ENCODE peak calls at places on chromosomes 6 and 20, in eight cellular contexts. M is right atrium auricular region, J is left lung, D is heart right ventricle, H is sigmoid colon, V is epithelial cell of proximal tubule, N is choroid plexus epithelial cell, R is psoas muscle. T is an unnamed sample.

GRCh38 chr20:23419995-23420901 is 1.0 kb downstream of the NAPB start:
- DNase-seq in J (peak; percentile 56), R (peak; percentile 49), M (no peak), D (peak; percentile 55), N (peak; percentile 78), V (peak; percentile 39), H (peak; percentile 76), T (peak; percentile 68)

GRCh38 chr20:23909390-23909789 is 29.8 kb upstream of the CST5 start:
- DNase-seq in D (no peak), J (peak; percentile 10), V (no peak), R (no peak), N (no peak), H (no peak), M (no peak), T (no peak)

GRCh38 chr20:38789503-38790209 is 15.8 kb upstream of the PPP1R16B start:
- DNase-seq in V (peak; percentile 3), J (no peak), N (peak; percentile 27), D (no peak), M (no peak), R (no peak), H (no peak), T (peak; percentile 79)

GRCh38 chr6:8382434-8382833 is 52.9 kb downstream of the SLC35B3 start:
- DNase-seq in R (no peak), J (no peak), D (no peak), H (no peak), M (no peak), V (no peak), N (no peak), T (no peak)

GRCh38 chr6:16639689-16640480 is 121.4 kb downstream of the ATXN1 start:
- DNase-seq in V (peak; percentile 71), J (no peak), N (peak; percentile 88), R (no peak), D (no peak), H (no peak), M (no peak), T (peak; percentile 85)

GRCh38 chr6:2196079-2196679 is 49.2 kb downstream of the GMDS start:
- DNase-seq in H (no peak), D (no peak), J (no peak), M (no peak), V (no peak), N (peak; percentile 78), R (no peak), T (peak; percentile 78)

GRCh38 chr6:158770948-158771347 is 48.2 kb downstream of the EZR start:
- DNase-seq in H (peak; percentile 57), R (no peak), N (no peak), M (no peak), D (peak; percentile 62), V (no peak), J (no peak), T (no peak)

GRCh38 chr6:14738933-14739332 is 506.9 kb upstream of the JARID2 start:
- DNase-seq in R (no peak), M (no peak), V (no peak), D (no peak), N (no peak), H (no peak), J (no peak), T (no peak)

GRCh38 chr20:52552181-52552872 is 360.7 kb upstream of the ZFP64 start:
- DNase-seq in D (no peak), J (no peak), M (no peak), R (no peak), H (no peak), V (peak; percentile 82), N (peak; percentile 2), T (peak; percentile 33)

GRCh38 chr6:34888441-34888820 is 589 bp upstream of the TAF11 start:
- DNase-seq in M (no peak), H (no peak), N (no peak), V (no peak), D (no peak), J (no peak), R (no peak), T (no peak)

GRCh38 chr6:16438677-16439615 is 200.6 kb downstream of the GMPR start:
- DNase-seq in D (no peak), N (peak; percentile 43), M (no peak), H (no peak), V (no peak), J (no peak), R (no peak), T (peak; percentile 59)

GRCh38 chr20:61723538-61724257 is 342.0 kb downstream of the TAF4 start:
- DNase-seq in J (no peak), M (no peak), D (no peak), R (no peak), V (no peak), N (no peak), H (no peak), T (no peak)

GRCh38 chr6:134267917-134268361 is 50.0 kb downstream of the SGK1 start:
- DNase-seq in D (peak; percentile 17), J (no peak), R (no peak), M (no peak), H (no peak), V (no peak), N (no peak), T (peak; percentile 78)

GRCh38 chr6:149846321-149846720 is 17.8 kb downstream of the LRP11 start:
- DNase-seq in V (no peak), D (no peak), N (peak; percentile 91), H (peak; percentile 73), M (peak; percentile 56), R (peak; percentile 58), J (peak; percentile 67), T (peak; percentile 81)

GRCh38 chr20:1817577-1818211 is 77.5 kb upstream of the SIRPA start:
- DNase-seq in V (no peak), J (peak; percentile 24), M (peak; percentile 51), H (no peak), R (no peak), D (no peak), N (no peak), T (no peak)

GRCh38 chr6:84227044-84227433 is 404 bp downstream of the CEP162 start:
- DNase-seq in V (no peak), H (peak; percentile 52), D (no peak), J (no peak), N (no peak), M (no peak), R (no peak), T (no peak)

GRCh38 chr20:2578430-2579192 is 42.2 kb downstream of the TMC2 start:
- DNase-seq in V (no peak), H (no peak), J (no peak), D (no peak), N (peak; percentile 30), M (no peak), R (no peak), T (no peak)

GRCh38 chr20:24735263-24735662 is 213.8 kb upstream of the CST7 start:
- DNase-seq in D (no peak), H (no peak), V (no peak), J (no peak), N (no peak), R (no peak), M (no peak), T (no peak)

DNA sequence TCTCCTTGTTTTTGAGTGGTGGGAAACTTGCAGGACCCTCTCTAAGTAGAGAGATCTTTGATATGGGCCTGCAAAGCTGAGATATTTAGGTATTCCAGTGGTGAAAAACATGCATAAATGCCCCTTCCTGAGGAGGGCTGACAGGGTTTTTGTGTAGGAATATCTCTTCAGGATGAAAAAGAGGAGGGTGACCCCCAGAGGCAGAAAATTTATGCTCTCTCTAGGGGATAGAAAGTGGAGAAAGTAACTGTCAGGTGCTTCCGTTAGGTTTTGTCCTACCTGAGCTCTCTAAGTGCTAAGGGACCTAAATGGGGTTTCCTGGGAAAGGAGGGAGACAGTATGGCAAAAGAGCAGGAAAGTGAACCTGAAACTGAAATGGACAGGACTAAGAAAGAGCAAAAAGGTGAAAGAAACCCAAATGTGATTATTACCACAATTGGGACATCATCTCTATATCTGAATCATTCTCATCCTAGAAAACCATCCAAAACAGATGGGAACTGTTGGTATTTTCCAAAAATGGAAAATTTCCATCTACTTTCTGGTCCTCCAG is 2.0 kb downstream of the COL19A1 start:
- DNase-seq in D (no peak), J (no peak), N (no peak), H (no peak), M (no peak), R (no peak), V (no peak), T (no peak)
- H3K4me3 ChIP-seq in D (no peak overlapping the region), J (no peak overlapping the region), N (no peak overlapping the region), H (no peak overlapping the region), M (no peak overlapping the region), R (no peak overlapping the region), V (no peak overlapping the region), T (no peak overlapping the region)

GRCh38 chr6:17703256-17703694 is 3.5 kb downstream of the NUP153 start:
- DNase-seq in V (peak; percentile 36), D (no peak), N (peak; percentile 74), J (no peak), H (no peak), R (no peak), M (no peak), T (peak; percentile 95)
- TF ChIP-seq CTCF in V (no peak), D (no peak), N (no peak), J (no peak), H (no peak), R (no peak), M (no peak), T (no peak)

GRCh38 chr20:63731410-63731809 is 5.1 kb upstream of the LIME1 start:
- DNase-seq in D (no peak), N (no peak), H (no peak), J (no peak), V (no peak), R (no peak), M (no peak), T (no peak)
- H3K4me3 ChIP-seq in D (no peak overlapping the region), N (no peak overlapping the region), H (no peak overlapping the region), J (no peak overlapping the region), V (no peak overlapping the region), R (no peak overlapping the region), M (no peak overlapping the region), T (no peak overlapping the region)

GRCh38 chr6:38341501-38341900 is 298.2 kb downstream of the BTBD9 start:
- DNase-seq in R (no peak), J (no peak), M (no peak), H (no peak), V (no peak), D (no peak), N (no peak), T (no peak)

GRCh38 chr6:38339914-38340313 is 299.8 kb downstream of the BTBD9 start:
- DNase-seq in V (no peak), J (no peak), M (no peak), R (no peak), D (no peak), H (no peak), N (no peak), T (no peak)

GRCh38 chr6:38336922-38337321 is 302.8 kb downstream of the BTBD9 start:
- DNase-seq in D (no peak), H (no peak), J (no peak), V (no peak), N (no peak), R (no peak), M (no peak), T (no peak)

DNA sequence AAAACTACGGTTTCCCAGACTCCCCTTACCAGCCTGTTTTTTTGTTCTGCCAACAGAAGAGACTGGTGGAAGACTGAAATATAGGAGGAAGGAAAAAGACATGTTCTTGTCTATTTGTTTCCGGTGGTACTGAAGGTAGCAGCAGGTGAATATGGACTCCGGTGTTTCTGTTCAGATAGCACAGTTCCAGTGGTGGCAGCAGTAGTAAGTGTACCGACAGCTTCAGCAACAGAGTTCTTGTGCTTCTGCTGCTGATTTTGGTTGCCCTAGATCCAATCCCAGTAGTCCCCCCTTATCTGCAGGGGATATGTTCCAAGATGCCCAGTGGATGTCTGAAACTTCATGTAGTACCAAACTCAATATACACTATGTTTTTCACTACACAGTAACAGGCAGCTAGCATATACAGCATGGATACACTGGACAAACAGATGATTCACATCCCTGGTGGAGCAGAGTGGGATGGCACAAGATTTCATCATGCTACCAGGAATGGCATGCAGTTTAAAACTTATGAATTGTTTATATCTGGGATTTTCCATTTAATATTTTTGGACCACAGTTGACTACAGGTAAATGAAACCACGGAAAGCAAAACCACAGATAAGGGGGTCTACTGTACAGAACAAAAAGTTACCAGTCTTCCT is 301.8 kb downstream of the BTBD9 start:
- DNase-seq in N (peak; percentile 84), R (no peak), J (no peak), D (no peak), M (no peak), H (no peak), V (no peak), T (peak; percentile 56)
- TF ChIP-seq CTCF in N (peak; percentile 40), R (no peak), J (no peak), D (no peak), M (no peak), H (no peak), V (peak; percentile 42), T (peak; percentile 48)